ENCODE peak calls at places on chromosomes 12 and 14, in six cellular contexts. W is neural progenitor cell, S is cardiac muscle cell, K is colonic mucosa, V is adipocyte, F is ovary. Z is an unnamed sample.

GRCh38 chr12:91769736-91770135 is 375.9 kb downstream of the BTG1 start:
- DNase-seq in S (no peak), V (no peak), F (no peak), W (no peak), K (no peak), Z (no peak)

GRCh38 chr12:43338848-43339526 is 213.0 kb downstream of the ADAMTS20 start:
- DNase-seq in K (no peak), V (peak; percentile 74), F (no peak), W (peak; percentile 63), S (peak; percentile 90), Z (peak; percentile 82)

GRCh38 chr14:53501361-53502320 is 348.5 kb upstream of the DDHD1 start:
- DNase-seq in F (no peak), S (no peak), V (peak; percentile 89), W (no peak), K (no peak), Z (no peak)

GRCh38 chr12:104083769-104084475 is 19.6 kb downstream of the HCFC2 start:
- DNase-seq in S (no peak), K (no peak), W (no peak), V (no peak), F (no peak), Z (no peak)

GRCh38 chr14:105845725-105846309 is 319.4 kb downstream of the TMEM121 start:
- DNase-seq in V (no peak), W (no peak), K (no peak), F (no peak), S (no peak), Z (peak; percentile 7)

GRCh38 chr12:94722664-94723063 is 72.3 kb upstream of the TMCC3 start:
- DNase-seq in S (no peak), W (no peak), F (no peak), V (no peak), K (no peak), Z (no peak)

GRCh38 chr14:77222546-77223225 is 41.1 kb downstream of the TMEM63C start:
- DNase-seq in K (no peak), S (no peak), V (no peak), F (no peak), W (peak; percentile 66), Z (peak; percentile 86)

GRCh38 chr14:55430024-55430690 is 10.3 kb downstream of the TBPL2 start:
- DNase-seq in W (peak; percentile 67), K (peak; percentile 73), S (peak; percentile 74), F (no peak), V (peak; percentile 88), Z (peak; percentile 75)

GRCh38 chr14:21525995-21526671 is at the start of gene SALL2:
- DNase-seq in S (peak; percentile 91), F (peak; percentile 86), K (peak; percentile 67), V (peak; percentile 80), W (peak; percentile 98), Z (peak; percentile 98)

GRCh38 chr12:1576410-1577240 is 17.8 kb downstream of the FBXL14 start:
- DNase-seq in V (no peak), W (no peak), F (peak; percentile 78), K (peak; percentile 47), S (peak; percentile 85), Z (peak; percentile 64)
- H3K36me3 ChIP-seq in V (no peaks in the 10 kb centered on the region), W (no peaks in the 10 kb centered on the region), F (no peaks in the 10 kb centered on the region), K (no peaks in the 10 kb centered on the region), S (no peaks in the 10 kb centered on the region), Z (no peaks in the 10 kb centered on the region)

DNA sequence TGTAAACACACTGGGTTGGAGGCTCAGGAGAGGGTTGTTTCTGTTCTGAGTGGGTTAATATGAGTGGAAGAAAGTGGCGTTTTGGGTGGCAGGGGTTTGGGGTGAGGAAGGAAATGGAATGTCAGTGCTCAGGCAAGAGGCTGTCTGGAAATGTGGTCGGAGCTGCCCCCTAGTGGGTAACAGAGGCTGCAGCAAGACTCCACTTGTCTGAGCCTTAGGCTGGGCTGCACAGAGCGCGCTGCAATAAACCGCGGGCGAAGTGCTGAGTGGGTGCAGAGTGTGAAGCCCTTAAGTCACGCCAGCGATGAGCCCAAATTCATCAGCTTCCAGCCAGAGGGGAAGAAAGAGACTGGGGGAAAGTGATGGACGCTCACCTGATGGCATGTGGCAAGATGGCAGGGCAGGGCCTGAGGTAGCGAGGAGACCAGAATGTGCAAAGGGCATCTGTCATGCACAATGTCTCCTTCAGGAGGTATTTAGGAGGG is 12.3 kb downstream of the VSX2 start:
- DNase-seq in S (peak; percentile 83), V (peak; percentile 88), K (peak; percentile 77), F (peak; percentile 58), W (peak; percentile 86), Z (peak; percentile 91)
- H3K4me3 ChIP-seq in S (no peak overlapping the region), V (peak overlapping the region; percentile 77), K (no peak overlapping the region), F (no peak overlapping the region), W (no peak overlapping the region), Z (no peak overlapping the region)

GRCh38 chr14:103555559-103556337 is 6.7 kb downstream of the BAG5 start:
- DNase-seq in K (no peak), V (no peak), S (peak; percentile 28), F (no peak), W (no peak), Z (no peak)

GRCh38 chr14:103556976-103557758 is 5.3 kb downstream of the BAG5 start:
- DNase-seq in V (no peak), W (no peak), F (no peak), K (no peak), S (no peak), Z (no peak)

GRCh38 chr14:103562135-103562384 is 397 bp downstream of the BAG5 start:
- DNase-seq in W (no peak), K (no peak), S (peak; percentile 70), F (no peak), V (peak; percentile 75), Z (no peak)

GRCh38 chr14:103561381-103562134 is 899 bp downstream of the BAG5 start:
- DNase-seq in S (peak; percentile 61), V (peak; percentile 81), W (peak; percentile 71), K (no peak), F (no peak), Z (peak; percentile 78)

GRCh38 chr14:103558071-103558882 is 4.2 kb downstream of the BAG5 start:
- DNase-seq in S (no peak), V (peak; percentile 83), K (peak; percentile 16), W (no peak), F (no peak), Z (no peak)
- H3K4me1 ChIP-seq in S (peaks cover 25% of the 10 kb centered on the region), V (peaks cover 66% of the 10 kb centered on the region), K (peaks cover 9% of the 10 kb centered on the region), W (peaks cover 9% of the 10 kb centered on the region), F (peaks cover 6% of the 10 kb centered on the region), Z (no peaks in the 10 kb centered on the region)

GRCh38 chr14:84520711-84521338 is 1009.1 kb upstream of the FLRT2 start:
- DNase-seq in W (no peak), K (no peak), V (peak; percentile 77), F (no peak), S (peak; percentile 10), Z (no peak)
- H3K36me3 ChIP-seq in W (no peaks in the 10 kb centered on the region), K (no peaks in the 10 kb centered on the region), V (no peaks in the 10 kb centered on the region), F (no peaks in the 10 kb centered on the region), S (no peaks in the 10 kb centered on the region), Z (no peaks in the 10 kb centered on the region)

Z was measured in endodermal cell.